ENCODE peak calls at places on chromosomes 6 and 20, in ten cellular contexts. N, Q, A, V, R, H, F, L, E and I are unnamed samples.

GRCh38 chr6:158697798-158698197 is 47.9 kb downstream of the SYTL3 start:
- DNase-seq in R (no peak), H (no peak), F (no peak), Q (no peak), A (no peak), N (peak), E (peak), L (no peak), V (no peak), I (no peak)

GRCh38 chr6:118980063-118980462 is 45.1 kb upstream of the MCM9 start:
- DNase-seq in N (no peak), E (peak), L (no peak), H (no peak), F (no peak), A (no peak), V (no peak), Q (no peak), R (no peak), I (no peak)

GRCh38 chr6:96075826-96076225 is 60.1 kb downstream of the FUT9 start:
- DNase-seq in H (no peak), N (no peak), A (no peak), Q (no peak), R (no peak), L (no peak), E (no peak), F (peak), V (no peak), I (no peak)

GRCh38 chr6:85551264-85551663 is 42.4 kb downstream of the SNX14 start:
- DNase-seq in E (peak), Q (no peak), V (peak), N (no peak), F (peak), A (no peak), L (no peak), H (no peak), R (no peak), I (no peak)

GRCh38 chr6:47047479-47048411 is 5.6 kb upstream of the ADGRF1 start:
- DNase-seq in V (peak), E (peak), L (no peak), H (no peak), F (peak), A (peak), Q (peak), N (no peak), R (peak), I (peak)

GRCh38 chr20:54346269-54346668 is 129.1 kb upstream of the DOK5 start:
- DNase-seq in N (no peak), Q (no peak), E (peak), V (no peak), R (no peak), H (no peak), L (no peak), A (no peak), F (peak), I (no peak)

GRCh38 chr6:37433657-37434271 is 743 bp downstream of the CMTR1 start:
- DNase-seq in F (peak), L (no peak), N (no peak), A (no peak), E (peak), H (peak), Q (no peak), V (peak), R (no peak), I (no peak)

GRCh38 chr6:1792989-1793388 is 183.3 kb downstream of the FOXC1 start:
- DNase-seq in R (no peak), L (no peak), H (no peak), A (no peak), E (peak), F (peak), V (peak), Q (no peak), N (no peak), I (no peak)

GRCh38 chr6:110412258-110412839 is 3.0 kb downstream of the DDO start:
- DNase-seq in F (no peak), R (no peak), V (no peak), E (no peak), N (no peak), L (no peak), Q (no peak), H (no peak), A (no peak), I (peak)

GRCh38 chr6:159692303-159693127 is 526 bp downstream of the SOD2 start:
- DNase-seq in R (peak), Q (peak), A (peak), F (peak), N (peak), V (peak), H (peak), L (peak), E (peak), I (peak)

GRCh38 chr6:109454483-109455160 is 950 bp downstream of the MICAL1 start:
- DNase-seq in Q (no peak), E (no peak), L (peak), R (no peak), V (peak), A (peak), N (no peak), F (no peak), H (peak), I (no peak)

GRCh38 chr20:18585134-18585533 is 2.7 kb upstream of the DTD1 start:
- DNase-seq in H (no peak), A (no peak), N (no peak), F (peak), L (no peak), V (no peak), E (peak), R (no peak), Q (no peak), I (no peak)

GRCh38 chr6:3247255-3248146 is 11.2 kb upstream of the PSMG4 start:
- DNase-seq in H (no peak), N (peak), R (no peak), F (peak), A (no peak), E (peak), V (peak), Q (peak), L (no peak), I (peak)

GRCh38 chr6:117072134-117072533 is 193.2 kb upstream of the VGLL2 start:
- DNase-seq in V (no peak), F (peak), N (no peak), H (no peak), Q (peak), E (no peak), L (no peak), R (peak), A (peak), I (no peak)

GRCh38 chr20:47620808-47621805 is 119.4 kb downstream of the NCOA3 start:
- DNase-seq in N (no peak), H (peak), Q (peak), E (peak), R (peak), V (peak), L (no peak), A (no peak), F (peak), I (peak)

GRCh38 chr20:25009218-25010145 is 16.9 kb upstream of the APMAP start:
- DNase-seq in N (peak), F (peak), L (no peak), Q (peak), H (no peak), V (no peak), A (peak), R (no peak), E (peak), I (no peak)

GRCh38 chr6:81534934-81535465 is 217.5 kb downstream of the TENT5A start:
- DNase-seq in H (no peak), F (no peak), E (no peak), R (no peak), V (no peak), N (no peak), A (no peak), Q (no peak), L (no peak), I (no peak)

GRCh38 chr6:144675231-144675861 is 390.2 kb downstream of the UTRN start:
- DNase-seq in L (no peak), N (no peak), V (peak), H (peak), Q (peak), E (peak), A (no peak), R (peak), F (peak), I (peak)

GRCh38 chr6:140784573-140784972 is 1348.2 kb upstream of the GJE1 start:
- DNase-seq in F (peak), A (no peak), H (no peak), R (no peak), V (peak), E (peak), Q (no peak), L (no peak), N (no peak), I (peak)

GRCh38 chr20:18138639-18139583 is 1.2 kb downstream of the KAT14 start:
- DNase-seq in F (peak), H (no peak), R (no peak), L (no peak), E (no peak), N (no peak), V (peak), A (no peak), Q (no peak), I (peak)

GRCh38 chr6:106110167-106110826 is 24.2 kb downstream of the PRDM1 start:
- DNase-seq in H (no peak), E (no peak), L (no peak), N (no peak), V (no peak), Q (peak), A (no peak), F (no peak), R (no peak), I (no peak)

GRCh38 chr20:34709836-34710567 is 5.9 kb downstream of the TP53INP2 start:
- DNase-seq in F (peak), Q (peak), R (peak), E (peak), N (peak), L (no peak), V (peak), H (no peak), A (peak), I (peak)

GRCh38 chr6:81215092-81215432 is 537.4 kb downstream of the TENT5A start:
- DNase-seq in F (no peak), R (no peak), V (no peak), N (no peak), E (no peak), A (no peak), L (no peak), Q (peak), H (no peak), I (no peak)